ENCODE peak calls at places on chromosome 14, in eight cellular contexts. D, Q, K, E, U, I, H and Z are unnamed samples.

GRCh38 chr14:54353266-54353665 is 43.5 kb upstream of the CDKN3 start:
- DNase-seq in I (no peak), U (no peak), E (no peak), H (no peak), Q (no peak), D (no peak), K (no peak), Z (no peak)

GRCh38 chr14:70907996-70908917 is 998 bp downstream of the PCNX1 start:
- DNase-seq in E (no peak), H (peak; percentile 65), I (no peak), K (peak; percentile 72), Q (peak; percentile 48), U (peak; percentile 72), D (peak; percentile 57), Z (peak; percentile 64)

GRCh38 chr14:48035836-48036235 is 360.4 kb upstream of the MDGA2 start:
- DNase-seq in I (no peak), D (no peak), H (no peak), Q (no peak), E (no peak), U (no peak), K (no peak), Z (no peak)

GRCh38 chr14:77200406-77200985 is 18.9 kb downstream of the TMEM63C start:
- DNase-seq in D (no peak), U (no peak), Q (no peak), E (no peak), H (no peak), K (no peak), I (no peak), Z (no peak)

GRCh38 chr14:38290601-38291190 is 34.8 kb upstream of the CLEC14A start:
- DNase-seq in E (no peak), D (no peak), K (no peak), U (no peak), I (peak; percentile 51), Q (no peak), H (peak; percentile 97), Z (no peak)

GRCh38 chr14:104844306-104845032 is 20.6 kb upstream of the CEP170B start:
- DNase-seq in D (no peak), H (no peak), K (no peak), Q (no peak), I (no peak), U (no peak), E (no peak), Z (peak; percentile 22)

GRCh38 chr14:70789361-70789760 is 20.0 kb downstream of the MAP3K9 start:
- DNase-seq in Q (peak; percentile 29), U (no peak), E (no peak), H (peak; percentile 59), D (no peak), I (no peak), K (no peak), Z (no peak)

GRCh38 chr14:68495101-68495637 is 297.7 kb downstream of the ZFP36L1 start:
- DNase-seq in E (no peak), H (no peak), K (peak; percentile 59), I (no peak), Q (no peak), U (no peak), D (peak; percentile 69), Z (no peak)

GRCh38 chr14:100820945-100821344 is 5.0 kb upstream of the MEG3 start:
- DNase-seq in Q (no peak), D (no peak), K (no peak), H (no peak), E (no peak), I (no peak), U (no peak), Z (no peak)

GRCh38 chr14:76117789-76118188 is 33.9 kb upstream of the GPATCH2L start:
- DNase-seq in D (no peak), Q (no peak), H (no peak), E (no peak), K (no peak), I (no peak), U (no peak), Z (no peak)

GRCh38 chr14:101838476-101838875 is 77.0 kb downstream of the PPP2R5C start:
- DNase-seq in D (no peak), Q (no peak), H (no peak), E (no peak), K (no peak), U (no peak), I (no peak), Z (no peak)

GRCh38 chr14:83096092-83096491 is 1562.4 kb upstream of the SEL1L start:
- DNase-seq in U (no peak), Q (no peak), H (no peak), E (no peak), D (no peak), I (no peak), K (no peak), Z (no peak)

GRCh38 chr14:61889914-61890351 is 127.7 kb downstream of the SNAPC1 start:
- DNase-seq in D (no peak), I (no peak), K (peak; percentile 76), Q (no peak), H (no peak), U (no peak), E (peak; percentile 43), Z (peak; percentile 66)

GRCh38 chr14:24196071-24197061 is 1.1 kb upstream of the TM9SF1 start:
- DNase-seq in D (no peak), I (no peak), Q (peak; percentile 19), E (no peak), H (peak; percentile 20), K (peak; percentile 49), U (no peak), Z (peak; percentile 65)

GRCh38 chr14:95523818-95524448 is 7.5 kb upstream of the SYNE3 start:
- DNase-seq in U (no peak), K (no peak), Q (no peak), I (no peak), E (no peak), H (no peak), D (no peak), Z (no peak)

GRCh38 chr14:75422169-75422568 is 5.7 kb upstream of the JDP2 start:
- DNase-seq in I (no peak), D (no peak), K (no peak), E (no peak), U (no peak), H (peak; percentile 95), Q (peak; percentile 45), Z (no peak)

GRCh38 chr14:66507181-66507721 is 696 bp upstream of the GPHN start:
- DNase-seq in E (no peak), D (no peak), H (no peak), K (no peak), U (no peak), I (no peak), Q (no peak), Z (no peak)

GRCh38 chr14:51845811-51846210 is 14.6 kb upstream of the GNG2 start:
- DNase-seq in I (no peak), K (no peak), E (no peak), D (no peak), Q (no peak), U (no peak), H (peak; percentile 34), Z (no peak)

GRCh38 chr14:58488550-58488949 is 61.0 kb downstream of the KIAA0586 start:
- DNase-seq in K (no peak), U (no peak), D (peak; percentile 14), E (no peak), H (peak; percentile 47), Q (peak; percentile 75), I (peak; percentile 2), Z (no peak)

GRCh38 chr14:34496679-34497513 is 34.9 kb upstream of the SPTSSA start:
- DNase-seq in I (peak; percentile 95), U (peak; percentile 81), H (peak; percentile 99), K (no peak), E (no peak), Q (peak; percentile 93), D (peak; percentile 8), Z (no peak)

GRCh38 chr14:24921903-24922302 is 128.0 kb downstream of the STXBP6 start:
- DNase-seq in U (no peak), K (no peak), D (no peak), Q (no peak), E (no peak), H (peak; percentile 71), I (no peak), Z (no peak)

GRCh38 chr14:68659021-68659931 is 133.6 kb downstream of the ZFP36L1 start:
- DNase-seq in H (peak; percentile 55), I (no peak), Q (no peak), U (peak; percentile 37), E (no peak), D (no peak), K (no peak), Z (no peak)

GRCh38 chr14:61589691-61590521 is 105.4 kb upstream of the HIF1A start:
- DNase-seq in E (no peak), D (no peak), H (no peak), Q (no peak), I (no peak), K (no peak), U (no peak), Z (no peak)

GRCh38 chr14:81276699-81277069 is 55.9 kb upstream of the GTF2A1 start:
- DNase-seq in K (no peak), D (no peak), E (no peak), I (no peak), U (no peak), Q (no peak), H (no peak), Z (no peak)

GRCh38 chr14:31263485-31264133 is 56.0 kb upstream of the HECTD1 start:
- DNase-seq in D (no peak), Q (peak; percentile 94), U (no peak), I (peak; percentile 90), H (peak; percentile 100), K (no peak), E (no peak), Z (no peak)

GRCh38 chr14:98906123-98906995 is 365.6 kb downstream of the BCL11B start:
- DNase-seq in D (no peak), U (no peak), I (no peak), Q (no peak), E (no peak), K (no peak), H (no peak), Z (no peak)

GRCh38 chr14:83129503-83129902 is 1595.8 kb upstream of the SEL1L start:
- DNase-seq in Q (no peak), I (no peak), D (no peak), K (no peak), H (no peak), U (no peak), E (no peak), Z (no peak)

GRCh38 chr14:103023881-103024473 is 33.4 kb downstream of the CDC42BPB start:
- DNase-seq in H (peak; percentile 74), K (no peak), D (peak; percentile 55), Q (no peak), U (no peak), I (no peak), E (no peak), Z (no peak)

GRCh38 chr14:65927871-65928270 is 515.3 kb downstream of the FUT8 start:
- DNase-seq in Q (no peak), U (no peak), D (no peak), E (no peak), I (no peak), K (no peak), H (no peak), Z (no peak)

GRCh38 chr14:96567289-96567899 is 65.2 kb downstream of the PAPOLA start:
- DNase-seq in Q (peak; percentile 19), K (peak; percentile 28), D (no peak), I (no peak), E (no peak), H (peak; percentile 57), U (no peak), Z (peak; percentile 17)

GRCh38 chr14:102986810-102987579 is 64.5 kb downstream of the AMN start:
- DNase-seq in I (peak; percentile 46), Q (no peak), E (no peak), U (no peak), D (no peak), K (no peak), H (peak; percentile 13), Z (no peak)

GRCh38 chr14:56217380-56218045 is 99.3 kb downstream of the PELI2 start:
- DNase-seq in Q (no peak), K (no peak), E (no peak), I (no peak), D (no peak), H (no peak), U (no peak), Z (no peak)

GRCh38 chr14:54818201-54819133 is 84.2 kb downstream of the GCH1 start:
- DNase-seq in I (peak; percentile 17), E (no peak), H (peak; percentile 16), D (no peak), Q (peak; percentile 64), U (no peak), K (no peak), Z (no peak)

GRCh38 chr14:38124496-38124895 is 83.2 kb upstream of the SSTR1 start:
- DNase-seq in E (no peak), H (no peak), K (no peak), D (no peak), U (no peak), Q (no peak), I (no peak), Z (no peak)